ENCODE peak calls at places on chromosome 5, in seven cellular contexts. T, P, F, L, A, M and H are unnamed samples. For H3K79me1, the result is how much of the 10 kb centered on the place peaks cover.

GRCh38 chr5:170470808-170471404 is 32.9 kb upstream of the KCNIP1 start:
- DNase-seq in L (no peak), A (no peak), F (no peak), M (no peak), P (no peak), T (no peak), H (peak)

GRCh38 chr5:14435481-14435880 is 146.1 kb upstream of the OTULINL start:
- DNase-seq in A (no peak), F (no peak), P (peak), M (peak), T (no peak), L (no peak), H (no peak)

GRCh38 chr5:120991569-120991968 is 527.5 kb downstream of the PRR16 start:
- DNase-seq in F (no peak), L (no peak), T (no peak), A (no peak), M (no peak), P (no peak), H (no peak)

GRCh38 chr5:126863402-126863801 is 86.5 kb downstream of the LMNB1 start:
- DNase-seq in M (no peak), T (no peak), P (no peak), A (no peak), F (no peak), L (no peak), H (no peak)

GRCh38 chr5:112787261-112787660 is 49.6 kb downstream of the APC start:
- DNase-seq in M (peak), F (no peak), A (no peak), L (peak), T (no peak), P (peak), H (no peak)

GRCh38 chr5:30405821-30406220 is 787.7 kb upstream of the CDH6 start:
- DNase-seq in A (no peak), F (no peak), P (peak), T (no peak), M (no peak), L (peak), H (no peak)

GRCh38 chr5:91302335-91302734 is 80.8 kb downstream of the ARRDC3 start:
- DNase-seq in A (no peak), P (no peak), F (no peak), M (no peak), L (no peak), T (peak), H (no peak)

GRCh38 chr5:178388381-178389030 is 155.9 kb upstream of the PHYKPL start:
- DNase-seq in P (peak), M (no peak), F (no peak), T (peak), L (peak), A (no peak), H (peak)

GRCh38 chr5:139946440-139946839 is 96.7 kb downstream of the NRG2 start:
- DNase-seq in L (no peak), P (no peak), A (no peak), F (no peak), M (no peak), T (no peak), H (no peak)

GRCh38 chr5:41794478-41794877 is 75.7 kb downstream of the OXCT1 start:
- DNase-seq in L (peak), M (peak), F (no peak), A (no peak), P (peak), T (peak), H (no peak)

GRCh38 chr5:171494452-171495121 is 75.1 kb downstream of the FGF18 start:
- DNase-seq in F (peak), L (peak), M (peak), P (peak), T (peak), A (peak), H (peak)

GRCh38 chr5:179313849-179314521 is 31.3 kb downstream of the ADAMTS2 start:
- DNase-seq in L (no peak), F (no peak), A (no peak), P (peak), M (no peak), T (no peak), H (no peak)

GRCh38 chr5:95382843-95383242 is 8.3 kb upstream of the FAM81B start:
- DNase-seq in A (no peak), T (no peak), F (no peak), M (no peak), P (no peak), L (no peak), H (no peak)

GRCh38 chr5:74075496-74075895 is 449.5 kb downstream of the ARHGEF28 start:
- DNase-seq in T (peak), A (no peak), P (no peak), L (no peak), M (no peak), F (no peak), H (no peak)

GRCh38 chr5:171432076-171432475 is 12.6 kb downstream of the FGF18 start:
- DNase-seq in A (no peak), M (no peak), L (no peak), P (no peak), F (no peak), T (no peak), H (no peak)

GRCh38 chr5:103866169-103866568 is 303.6 kb upstream of the NUDT12 start:
- DNase-seq in L (no peak), T (no peak), P (peak), F (no peak), A (no peak), M (no peak), H (no peak)

GRCh38 chr5:172797800-172798199 is 26.8 kb upstream of the DUSP1 start:
- DNase-seq in P (no peak), A (no peak), T (no peak), M (no peak), L (no peak), F (no peak), H (no peak)

GRCh38 chr5:34968258-34968657 is 38.9 kb downstream of the DNAJC21 start:
- DNase-seq in T (no peak), P (no peak), F (no peak), M (no peak), A (no peak), L (no peak), H (no peak)
- H3K79me1 ChIP-seq in T (under half), P (under half), F (under half), M (under half), A (under half), L (under half), H (under half)

GRCh38 chr5:133241179-133241728 is 189.4 kb downstream of the HSPA4 start:
- DNase-seq in L (no peak), P (no peak), F (no peak), M (no peak), A (no peak), T (no peak), H (no peak)
- H2BK120ac ChIP-seq in L (peak), P (peak), F (no peak), M (no peak), A (no peak), T (no peak), H (no peak)

DNA sequence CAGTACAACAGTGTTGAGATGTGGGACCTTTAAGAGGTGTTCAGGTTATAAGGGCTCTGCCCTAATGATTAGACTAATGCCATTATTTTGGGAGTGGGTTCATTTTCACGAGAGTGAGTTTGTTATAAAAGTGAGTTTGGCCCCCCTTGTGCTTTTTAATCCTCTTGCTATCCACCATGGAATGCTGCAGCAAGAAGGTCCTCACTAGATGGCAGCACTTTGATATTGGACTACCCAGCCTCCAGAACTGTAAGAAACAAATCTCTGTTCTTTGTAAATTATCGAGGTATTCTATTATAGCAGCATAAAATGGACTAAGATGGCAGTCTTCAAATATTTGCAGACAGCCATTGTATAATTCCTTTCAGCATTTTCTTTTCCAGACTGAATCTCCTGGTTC is 212.4 kb downstream of the LRRC70 start:
- DNase-seq in M (no peak), F (no peak), T (peak), L (no peak), P (no peak), A (no peak), H (no peak)
- H3K18ac ChIP-seq in M (no peak), F (no peak), T (no peak), L (no peak), P (no peak), A (no peak), H (no peak)

DNA sequence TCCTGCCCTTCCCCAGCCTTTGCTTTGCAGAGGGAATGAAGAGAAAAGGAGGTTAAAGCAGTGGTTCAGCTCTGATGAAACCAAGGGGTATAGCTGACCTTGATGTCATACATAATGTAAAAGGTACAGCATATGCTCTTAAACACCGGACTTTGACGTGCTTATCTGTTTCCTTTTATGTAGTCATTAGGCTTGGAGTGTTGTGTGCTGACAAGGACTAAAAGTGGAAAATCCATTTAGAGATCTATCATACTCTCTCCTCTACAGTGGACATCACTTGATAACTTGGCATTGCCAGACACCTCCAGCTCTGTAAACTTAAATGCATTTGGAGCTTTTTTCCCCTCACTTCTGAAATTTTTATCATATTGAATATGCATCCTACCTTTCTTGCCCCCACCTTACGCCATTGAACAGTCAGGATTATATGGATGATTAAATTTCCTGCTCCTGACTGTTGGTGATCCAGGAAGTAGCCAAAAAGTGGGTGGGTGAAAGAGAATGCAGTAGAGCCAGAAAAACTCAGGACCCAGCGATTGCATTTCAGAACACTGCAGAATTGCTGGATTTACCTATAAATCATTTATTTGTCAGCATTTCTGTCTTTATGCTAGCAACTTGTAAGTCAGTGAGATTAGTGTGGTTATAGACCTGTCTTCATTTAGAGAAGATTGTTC is 4.1 kb downstream of the TNFAIP8 start:
- DNase-seq in F (no peak), P (no peak), A (no peak), T (no peak), M (no peak), L (no peak), H (no peak)
- H3K79me1 ChIP-seq in F (under half), P (under half), A (under half), T (under half), M (under half), L (under half), H (under half)

GRCh38 chr5:101136454-101136853 is 233.4 kb upstream of the ST8SIA4 start:
- DNase-seq in F (no peak), A (no peak), L (no peak), M (no peak), P (no peak), T (no peak), H (no peak)
- H2BK120ac ChIP-seq in F (no peak), A (no peak), L (no peak), M (no peak), P (no peak), T (no peak), H (no peak)

DNA sequence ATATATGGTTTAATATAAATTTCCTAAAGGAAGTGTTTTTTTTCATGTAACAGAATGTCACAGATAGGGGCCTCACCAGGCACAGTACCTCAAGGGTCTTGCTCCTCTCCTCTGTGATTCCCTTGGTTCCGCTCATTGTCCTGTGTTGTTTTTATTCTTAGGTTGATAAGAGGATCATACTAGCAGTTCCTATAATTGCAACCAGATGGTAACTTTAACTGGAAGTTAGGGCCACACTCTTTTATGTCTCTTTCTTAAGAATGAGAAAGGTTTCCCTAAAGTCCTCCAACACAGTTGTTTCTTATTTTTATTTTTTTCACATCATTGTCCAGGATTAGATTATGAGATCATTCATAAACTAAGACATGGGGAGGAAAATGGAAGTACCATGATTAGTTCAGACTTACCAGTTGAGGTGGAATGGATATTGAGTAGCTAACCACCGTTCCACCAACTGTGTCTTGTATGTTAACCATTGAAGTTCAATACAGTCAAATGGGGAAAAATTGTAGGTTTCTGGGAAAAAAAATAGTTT is 41.1 kb downstream of the FAM174A start:
- DNase-seq in L (no peak), M (no peak), P (peak), F (no peak), T (no peak), A (no peak), H (no peak)
- H3K18ac ChIP-seq in L (no peak), M (no peak), P (no peak), F (no peak), T (no peak), A (no peak), H (no peak)

GRCh38 chr5:1312206-1312605 is 17.3 kb upstream of the TERT start:
- DNase-seq in A (no peak), P (no peak), L (no peak), F (no peak), M (no peak), T (no peak), H (no peak)

GRCh38 chr5:1314564-1314982 is 19.7 kb upstream of the TERT start:
- DNase-seq in P (no peak), T (no peak), L (no peak), F (no peak), M (no peak), A (no peak), H (no peak)

GRCh38 chr5:1312993-1313833 is 18.3 kb upstream of the TERT start:
- DNase-seq in M (no peak), P (no peak), T (no peak), F (no peak), L (no peak), A (no peak), H (peak)

GRCh38 chr5:1311443-1312055 is 16.7 kb upstream of the TERT start:
- DNase-seq in T (no peak), M (no peak), P (no peak), A (no peak), F (no peak), L (no peak), H (no peak)

GRCh38 chr5:1310118-1310517 is 15.2 kb upstream of the TERT start:
- DNase-seq in P (no peak), F (no peak), T (no peak), L (no peak), M (no peak), A (no peak), H (no peak)
- H3K79me1 ChIP-seq in P (under half), F (under half), T (under half), L (under half), M (under half), A (under half), H (under half)

GRCh38 chr5:153629496-153629895 is 139.0 kb downstream of the GRIA1 start:
- DNase-seq in T (no peak), A (no peak), L (peak), F (no peak), M (no peak), P (no peak), H (no peak)
- H2BK120ac ChIP-seq in T (no peak), A (no peak), L (peak), F (no peak), M (no peak), P (peak), H (no peak)